ENCODE peak calls at places on chromosome 5, in ten cellular contexts. N is ovary, E is brain microvascular endothelial cell, M is heart left ventricle, Y is hepatocyte, R is stomach, X is prostate gland, K is kidney, W is IMR-90, S is HL-60. Q is an unnamed sample.

GRCh38 chr5:146290318-146290717 is 48.3 kb upstream of the POU4F3 start:
- DNase-seq in W (peak), R (no peak), N (no peak), Y (no peak), S (no peak), X (no peak), K (no peak), E (no peak), M (no peak), Q (no peak)

GRCh38 chr5:95217351-95217750 is 67.5 kb downstream of the MCTP1 start:
- DNase-seq in R (no peak), Y (no peak), M (no peak), W (no peak), X (no peak), S (no peak), N (no peak), E (no peak), K (no peak), Q (no peak)

GRCh38 chr5:73867344-73868335 is 241.6 kb downstream of the ARHGEF28 start:
- DNase-seq in E (peak), R (no peak), M (no peak), S (no peak), Y (no peak), K (no peak), X (no peak), W (peak), N (no peak), Q (no peak)

GRCh38 chr5:38433160-38433861 is 123.1 kb downstream of the LIFR start:
- DNase-seq in M (peak), R (no peak), W (peak), X (no peak), S (no peak), N (peak), Y (peak), K (peak), E (peak), Q (no peak)

GRCh38 chr5:146878471-146879172 is at the start of gene PPP2R2B:
- DNase-seq in W (peak), Y (peak), R (peak), S (no peak), N (no peak), E (no peak), X (no peak), K (peak), M (no peak), Q (peak)

GRCh38 chr5:34694012-34694411 is 37.9 kb downstream of the RAI14 start:
- DNase-seq in R (no peak), K (no peak), M (no peak), N (no peak), X (no peak), S (no peak), Y (no peak), W (no peak), E (no peak), Q (no peak)

GRCh38 chr5:37517686-37518085 is 138.6 kb downstream of the WDR70 start:
- DNase-seq in S (no peak), K (no peak), W (no peak), X (no peak), N (no peak), R (no peak), Y (no peak), E (no peak), M (no peak), Q (no peak)

GRCh38 chr5:129971684-129972083 is 67.4 kb downstream of the CHSY3 start:
- DNase-seq in N (no peak), M (no peak), E (no peak), X (no peak), K (no peak), W (no peak), S (no peak), R (no peak), Y (no peak), Q (no peak)

GRCh38 chr5:43227655-43228054 is 35.6 kb downstream of the NIM1K start:
- DNase-seq in R (no peak), N (no peak), M (no peak), K (no peak), E (peak), Y (peak), S (no peak), W (peak), X (no peak), Q (no peak)

GRCh38 chr5:177454397-177455035 is 7.9 kb downstream of the PRR7 start:
- DNase-seq in Y (peak), M (peak), W (peak), X (peak), S (peak), E (peak), N (peak), R (peak), K (peak), Q (peak)

GRCh38 chr5:134813407-134813806 is 32.4 kb upstream of the C5orf24 start:
- DNase-seq in N (no peak), S (no peak), K (no peak), Y (no peak), W (no peak), E (no peak), X (no peak), M (no peak), R (no peak), Q (no peak)

GRCh38 chr5:77761606-77762005 is 14.5 kb downstream of the TBCA start:
- DNase-seq in E (no peak), N (no peak), K (no peak), Y (no peak), R (no peak), S (no peak), W (no peak), X (no peak), M (no peak), Q (no peak)

GRCh38 chr5:127406326-127407121 is 110.9 kb upstream of the PRRC1 start:
- DNase-seq in S (no peak), W (no peak), K (no peak), X (no peak), R (no peak), M (no peak), Y (no peak), E (no peak), N (no peak), Q (no peak)

GRCh38 chr5:112208699-112209615 is 210.1 kb downstream of the EPB41L4A start:
- DNase-seq in W (peak), E (no peak), Y (no peak), X (no peak), R (no peak), M (no peak), S (no peak), K (no peak), N (no peak), Q (no peak)

GRCh38 chr5:113612060-113612496 is 98.6 kb downstream of the YTHDC2 start:
- DNase-seq in Y (peak), M (no peak), N (no peak), E (no peak), X (no peak), R (no peak), K (no peak), S (no peak), W (peak), Q (no peak)

GRCh38 chr5:86175224-86175623 is 442.5 kb upstream of the COX7C start:
- DNase-seq in M (no peak), X (no peak), E (no peak), S (no peak), K (no peak), Y (no peak), W (no peak), N (no peak), R (no peak), Q (no peak)

GRCh38 chr5:179766021-179766725 is 27.6 kb upstream of the LTC4S start:
- DNase-seq in W (peak), N (no peak), M (no peak), X (no peak), Y (no peak), E (peak), S (no peak), R (no peak), K (no peak), Q (no peak)

GRCh38 chr5:109865636-109866035 is 175.9 kb downstream of the MAN2A1 start:
- DNase-seq in S (no peak), X (no peak), E (peak), M (no peak), W (peak), R (no peak), N (no peak), K (no peak), Y (peak), Q (no peak)

GRCh38 chr5:179868541-179868940 is 9.9 kb upstream of the MRNIP start:
- DNase-seq in S (no peak), N (no peak), E (no peak), K (peak), X (no peak), Y (no peak), R (no peak), W (no peak), M (no peak), Q (no peak)

GRCh38 chr5:135761746-135762145 is 72.7 kb upstream of the SLC25A48 start:
- DNase-seq in E (no peak), X (no peak), R (no peak), N (no peak), M (no peak), Y (no peak), S (no peak), W (no peak), K (no peak), Q (no peak)

GRCh38 chr5:141864371-141865370 is 13.5 kb downstream of the PCDH1 start:
- DNase-seq in K (peak), E (no peak), X (no peak), R (no peak), S (no peak), W (no peak), M (no peak), N (no peak), Y (no peak), Q (no peak)

GRCh38 chr5:169876376-169876775 is 103.9 kb downstream of the INSYN2B start:
- DNase-seq in K (no peak), E (no peak), W (peak), Y (no peak), M (no peak), X (no peak), N (no peak), R (no peak), S (no peak), Q (no peak)

GRCh38 chr5:127029513-127030258 is 672 bp downstream of the MARCHF3 start:
- DNase-seq in E (peak), M (peak), Y (peak), K (peak), N (peak), W (peak), X (peak), R (peak), S (no peak), Q (peak)

GRCh38 chr5:39775458-39776365 is 350.9 kb upstream of the DAB2 start:
- DNase-seq in R (no peak), K (no peak), S (no peak), X (no peak), Y (peak), N (no peak), E (peak), M (no peak), W (peak), Q (no peak)

GRCh38 chr5:164563370-164563769 is 1058.0 kb downstream of the MAT2B start:
- DNase-seq in Y (no peak), M (no peak), W (no peak), X (no peak), E (no peak), K (no peak), S (no peak), N (no peak), R (no peak), Q (no peak)

GRCh38 chr5:173826179-173826920 is 61.8 kb upstream of the CPEB4 start:
- DNase-seq in R (no peak), M (no peak), N (no peak), W (no peak), S (no peak), Y (no peak), X (no peak), E (no peak), K (no peak), Q (no peak)

GRCh38 chr5:52708463-52708862 is 79.3 kb upstream of the ITGA1 start:
- DNase-seq in Y (no peak), E (no peak), N (no peak), K (no peak), M (no peak), W (no peak), R (no peak), X (no peak), S (no peak), Q (no peak)

GRCh38 chr5:142356318-142356715 is 31.5 kb upstream of the SPRY4 start:
- DNase-seq in R (no peak), M (no peak), E (no peak), N (no peak), K (no peak), S (no peak), W (peak), X (no peak), Y (no peak), Q (no peak)

GRCh38 chr5:169013208-169013728 is 287.7 kb downstream of the SLIT3 start:
- DNase-seq in S (no peak), W (no peak), Y (no peak), E (no peak), K (no peak), M (no peak), X (no peak), N (no peak), R (no peak), Q (no peak)

GRCh38 chr5:53613036-53613435 is 52.6 kb downstream of the NDUFS4 start:
- DNase-seq in W (no peak), R (no peak), E (peak), Y (peak), X (no peak), K (no peak), S (no peak), M (no peak), N (no peak), Q (no peak)

GRCh38 chr5:1781726-1782384 is 17.8 kb downstream of the MRPL36 start:
- DNase-seq in X (no peak), W (no peak), Y (no peak), K (peak), N (peak), M (no peak), S (no peak), E (no peak), R (no peak), Q (no peak)

GRCh38 chr5:6365977-6366590 is 12.3 kb downstream of the MED10 start:
- DNase-seq in M (no peak), W (no peak), Y (no peak), X (no peak), K (no peak), S (no peak), E (no peak), N (no peak), R (peak), Q (no peak)

GRCh38 chr5:28403846-28404245 is 1365.5 kb upstream of the CDH9 start:
- DNase-seq in E (peak), W (no peak), S (no peak), M (no peak), X (no peak), R (no peak), Y (no peak), N (no peak), K (no peak), Q (no peak)

GRCh38 chr5:132103969-132104391 is 30.4 kb downstream of the CSF2 start:
- DNase-seq in K (no peak), N (no peak), W (no peak), X (no peak), E (no peak), R (no peak), M (no peak), S (no peak), Y (no peak), Q (no peak)

GRCh38 chr5:35617435-35618296 is at the start of gene SPEF2:
- DNase-seq in X (peak), K (peak), Y (peak), S (peak), M (peak), N (peak), W (peak), E (peak), R (peak), Q (peak)

DNA sequence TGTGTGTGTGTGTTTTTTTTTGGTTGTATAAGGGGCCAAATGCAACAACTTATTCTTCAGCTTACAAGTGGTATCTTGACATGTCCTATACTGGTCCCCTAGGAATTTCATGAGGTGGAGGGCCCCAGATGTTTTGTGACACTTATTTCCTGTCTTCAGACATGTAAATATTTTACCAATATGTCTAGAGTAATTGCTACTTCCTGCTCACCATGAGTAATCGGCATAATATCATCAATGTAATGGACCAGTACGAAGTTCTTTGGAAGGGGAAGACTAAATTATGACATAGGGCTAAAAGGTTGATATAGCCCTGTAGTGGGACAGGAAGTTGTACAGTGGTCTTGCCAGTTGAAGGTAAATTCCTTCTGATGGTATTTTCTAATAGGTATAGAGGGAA is 3.7 kb upstream of the OTULIN start:
- DNase-seq in M (no peak), W (peak), R (no peak), K (no peak), S (no peak), E (no peak), X (no peak), N (no peak), Y (no peak), Q (no peak)
- H3K27ac ChIP-seq in M (no peak), W (peak), R (no peak), K (no peak), S (no peak), E (no peak), X (peak), N (no peak), Y (no peak), Q (no peak)

DNA sequence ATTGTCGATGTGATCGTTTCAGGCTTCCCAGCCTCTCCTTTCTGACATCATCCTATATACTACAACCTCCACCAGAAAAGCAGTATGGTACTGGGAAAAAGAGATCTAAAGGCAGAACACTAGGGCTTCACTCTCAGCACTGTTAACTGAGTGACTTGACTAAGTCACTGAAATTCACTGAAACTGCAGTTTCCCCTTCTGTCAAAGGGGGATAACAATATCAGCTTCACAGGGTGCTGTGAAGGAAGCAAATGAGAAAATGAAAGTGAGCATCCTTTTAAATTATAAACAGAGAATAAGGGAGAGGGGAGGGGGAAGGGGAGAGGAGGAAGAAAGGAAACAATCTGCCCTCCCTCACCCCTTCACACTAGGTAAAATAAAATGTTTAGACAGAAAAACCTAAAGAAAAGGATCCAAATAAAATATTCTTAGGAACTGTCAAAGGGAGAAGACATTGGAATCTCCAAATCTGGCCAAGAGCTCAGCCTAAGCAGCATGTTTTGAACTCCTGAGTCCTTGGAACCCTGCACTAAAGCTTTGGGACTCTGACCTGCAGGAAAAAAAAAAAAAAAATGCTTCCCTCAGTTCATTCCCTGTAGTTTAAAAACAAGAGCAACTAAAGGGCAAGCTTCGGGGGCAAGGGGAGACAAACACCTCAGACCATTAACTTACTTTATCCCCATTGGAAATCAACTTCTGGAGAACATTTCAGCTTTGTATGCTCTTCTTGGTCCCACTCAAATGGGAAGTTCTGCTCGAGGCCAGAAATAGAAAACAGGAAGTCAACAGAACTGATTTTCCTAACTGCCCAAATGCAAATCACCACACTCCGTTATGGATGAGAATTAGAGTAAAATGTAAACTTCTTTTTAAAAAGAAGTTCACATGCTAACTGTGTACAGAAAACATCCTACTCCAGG is 178.3 kb downstream of the DEPDC1B start:
- DNase-seq in K (no peak), R (no peak), E (no peak), Y (no peak), N (no peak), M (no peak), S (no peak), W (no peak), X (no peak), Q (no peak)
- H3K4me3 ChIP-seq in K (no peak), R (no peak), E (no peak), Y (no peak), N (no peak), M (no peak), S (no peak), W (no peak), X (no peak), Q (no peak)

GRCh38 chr5:33330416-33330815 is 110.3 kb upstream of the TARS1 start:
- DNase-seq in R (no peak), X (no peak), E (no peak), W (no peak), Y (no peak), M (no peak), N (no peak), K (no peak), S (no peak), Q (no peak)
- H3K27ac ChIP-seq in R (no peak), X (no peak), E (no peak), W (no peak), Y (no peak), M (no peak), N (no peak), K (no peak), S (no peak), Q (no peak)

GRCh38 chr5:171311698-171312083 is 2.6 kb downstream of the TLX3 start:
- DNase-seq in X (no peak), Y (no peak), R (no peak), S (no peak), W (no peak), M (no peak), K (peak), N (no peak), E (no peak), Q (peak)

GRCh38 chr5:171309526-171310333 is 682 bp downstream of the TLX3 start:
- DNase-seq in W (no peak), E (no peak), X (no peak), Y (no peak), K (peak), S (peak), R (no peak), M (no peak), N (no peak), Q (peak)

GRCh38 chr5:171310816-171311697 is 2.0 kb downstream of the TLX3 start:
- DNase-seq in W (peak), N (no peak), E (no peak), R (no peak), K (peak), X (no peak), S (no peak), M (no peak), Y (peak), Q (peak)

GRCh38 chr5:171309276-171309525 is 153 bp downstream of the TLX3 start:
- DNase-seq in S (no peak), W (no peak), N (no peak), R (no peak), E (no peak), M (no peak), K (peak), Y (no peak), X (no peak), Q (peak)

DNA sequence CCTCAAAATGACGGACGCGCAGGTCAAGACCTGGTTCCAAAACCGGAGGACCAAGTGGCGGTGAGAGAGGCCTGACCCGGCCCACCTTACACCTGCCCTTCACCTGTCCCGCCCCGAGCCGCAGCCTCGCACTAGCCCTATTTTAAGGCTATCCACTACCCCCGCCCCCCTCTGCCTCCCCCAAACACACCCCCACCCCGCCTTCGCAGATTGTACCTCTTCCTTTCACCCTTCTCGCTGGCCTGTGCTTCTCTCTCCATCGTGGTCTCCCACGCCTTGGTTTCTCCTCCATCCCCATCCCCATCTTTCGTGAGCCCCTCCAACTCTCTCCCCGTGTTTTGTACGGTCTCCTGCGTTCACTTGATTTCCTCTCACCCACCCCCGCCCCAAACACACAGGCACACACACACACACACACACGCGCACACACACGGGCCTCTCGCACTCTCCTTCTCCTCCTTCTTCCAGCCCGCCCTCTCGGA is 1.3 kb downstream of the TLX3 start:
- DNase-seq in E (no peak), M (no peak), K (peak), R (no peak), X (no peak), N (no peak), W (no peak), S (no peak), Y (no peak), Q (no peak)
- H3K4me3 ChIP-seq in E (no peak), M (no peak), K (no peak), R (no peak), X (no peak), N (no peak), W (no peak), S (no peak), Y (no peak), Q (no peak)

DNA sequence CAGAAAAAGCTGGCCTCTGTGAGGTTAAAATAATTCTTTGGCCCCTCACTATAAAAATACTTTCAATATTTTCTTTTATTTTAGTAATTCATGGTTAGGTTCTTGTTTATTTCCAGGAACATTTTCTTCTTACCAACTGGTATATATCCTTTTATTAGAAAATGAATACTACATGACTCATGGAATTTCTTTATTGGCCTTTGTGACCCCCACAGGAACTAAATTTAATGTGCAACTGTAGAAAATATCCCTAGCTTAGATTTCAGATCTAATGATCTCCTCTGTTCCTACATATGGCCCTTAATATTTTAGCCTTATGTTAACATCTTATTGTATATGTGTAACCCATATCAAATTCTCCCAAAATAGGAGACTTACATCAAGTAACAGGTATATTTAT is 429.9 kb downstream of the NR2F1-AS1 start:
- DNase-seq in S (no peak), K (no peak), N (no peak), M (no peak), Y (no peak), W (peak), X (no peak), E (no peak), R (no peak), Q (no peak)
- H3K27ac ChIP-seq in S (no peak), K (no peak), N (no peak), M (no peak), Y (no peak), W (no peak), X (no peak), E (peak), R (no peak), Q (no peak)